ENCODE peak calls at places on chromosomes 1 and 21, in nine cellular contexts. G is transverse colon, C is stomach, W is tibial nerve, P is H1, I is A549, D is sigmoid colon, T is HepG2, M is esophagus muscularis mucosa. J is an unnamed sample.

GRCh38 chr1:36137776-36138175 is 11.5 kb downstream of the TRAPPC3 start:
- DNase-seq in G (no peak), C (no peak), W (no peak), P (no peak), I (no peak), D (no peak), T (no peak), M (no peak), J (no peak)

GRCh38 chr1:154669464-154670282 is 61.7 kb upstream of the ADAR start:
- DNase-seq in G (peak), C (peak), W (peak), P (peak), I (peak), D (peak), T (peak), M (no peak), J (peak)

GRCh38 chr21:29360799-29361765 is 62.4 kb downstream of the BACH1 start:
- DNase-seq in G (no peak), C (no peak), W (no peak), P (no peak), I (no peak), D (no peak), T (no peak), M (no peak), J (no peak)

GRCh38 chr1:10633416-10633815 is 158.7 kb downstream of the PEX14 start:
- DNase-seq in G (no peak), C (no peak), W (no peak), P (no peak), I (no peak), D (peak), T (no peak), M (no peak), J (no peak)

GRCh38 chr1:245997471-245998258 is 509.4 kb downstream of the SMYD3 start:
- DNase-seq in G (no peak), C (peak), W (no peak), P (no peak), I (no peak), D (no peak), T (no peak), M (no peak), J (no peak)

GRCh38 chr21:46265736-46266525 is 19.5 kb downstream of the MCM3AP start:
- DNase-seq in G (no peak), C (no peak), W (no peak), P (no peak), I (no peak), D (no peak), T (no peak), M (no peak), J (no peak)

GRCh38 chr21:15170614-15171013 is 105.8 kb upstream of the NRIP1 start:
- DNase-seq in G (no peak), C (no peak), W (no peak), P (no peak), I (no peak), D (no peak), T (no peak), M (no peak), J (no peak)

GRCh38 chr1:201696217-201696761 is 132.7 kb upstream of the IPO9 start:
- DNase-seq in G (peak), C (peak), W (peak), P (no peak), I (no peak), D (peak), T (no peak), M (peak), J (peak)

GRCh38 chr1:179941439-179941838 is 13.2 kb upstream of the CEP350 start:
- DNase-seq in G (no peak), C (no peak), W (no peak), P (no peak), I (no peak), D (no peak), T (no peak), M (no peak), J (no peak)

GRCh38 chr1:243254233-243254926 is 701 bp downstream of the CEP170 start:
- DNase-seq in G (peak), C (peak), W (peak), P (no peak), I (peak), D (peak), T (peak), M (peak), J (peak)

GRCh38 chr1:180247580-180247979 is 17.5 kb downstream of the LHX4 start:
- DNase-seq in G (no peak), C (no peak), W (no peak), P (no peak), I (no peak), D (peak), T (no peak), M (no peak), J (no peak)

GRCh38 chr21:21102874-21103273 is 104.7 kb downstream of the NCAM2 start:
- DNase-seq in G (no peak), C (no peak), W (no peak), P (no peak), I (no peak), D (no peak), T (no peak), M (no peak), J (no peak)

GRCh38 chr1:8078176-8078671 is 52.1 kb upstream of the ERRFI1 start:
- DNase-seq in G (no peak), C (no peak), W (no peak), P (no peak), I (no peak), D (no peak), T (peak), M (no peak), J (no peak)
- TF ChIP-seq EP300 in G (no peak), C (no peak), W (no peak), P (no peak), I (no peak), D (no peak), T (no peak), M (peak), J (no peak)

DNA sequence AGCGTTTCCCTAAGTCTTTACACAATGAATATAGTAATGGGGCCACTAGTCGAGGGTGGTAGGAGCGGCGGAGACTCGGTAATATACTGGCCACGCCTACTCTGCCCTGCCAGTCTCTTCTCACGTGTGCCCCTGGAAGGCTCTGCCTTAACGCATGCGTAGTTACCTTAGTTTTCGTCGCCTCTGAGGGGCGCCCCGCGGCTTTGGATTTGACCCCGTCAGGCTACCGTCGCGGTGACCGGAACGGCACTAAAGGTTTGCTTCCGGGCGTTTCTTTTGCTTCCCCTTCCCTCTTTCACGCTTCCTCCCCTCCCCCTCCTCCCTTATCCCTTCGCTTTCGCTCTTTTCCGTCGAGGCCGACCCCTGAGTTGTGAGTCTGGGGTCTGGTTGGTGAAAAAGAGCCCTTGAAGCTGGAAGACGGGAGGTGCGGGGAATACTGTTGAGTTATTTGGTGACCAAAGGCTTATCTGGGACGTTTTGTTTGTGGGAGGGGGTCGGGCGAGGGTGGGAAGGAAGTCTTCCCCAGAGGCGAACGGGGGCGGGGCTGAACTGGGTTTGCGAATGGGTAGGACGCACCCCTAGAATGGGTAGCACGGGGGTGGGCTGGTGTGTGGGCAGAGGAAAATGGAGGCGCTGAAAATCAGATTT is at the start of gene SETDB1:
- DNase-seq in G (peak), C (peak), W (peak), P (peak), I (peak), D (peak), T (peak), M (peak), J (peak)
- TF ChIP-seq POLR2A in G (peak), C (no peak), W (no peak), P (peak), I (peak), D (no peak), T (peak), M (no peak), J (no peak)

GRCh38 chr1:215111916-215112315 is 29.4 kb downstream of the KCNK2 start:
- DNase-seq in G (no peak), C (no peak), W (no peak), P (no peak), I (no peak), D (no peak), T (no peak), M (no peak), J (no peak)
- TF ChIP-seq EP300 in G (no peak), C (no peak), W (no peak), P (no peak), I (no peak), D (no peak), T (no peak), M (no peak), J (no peak)

DNA sequence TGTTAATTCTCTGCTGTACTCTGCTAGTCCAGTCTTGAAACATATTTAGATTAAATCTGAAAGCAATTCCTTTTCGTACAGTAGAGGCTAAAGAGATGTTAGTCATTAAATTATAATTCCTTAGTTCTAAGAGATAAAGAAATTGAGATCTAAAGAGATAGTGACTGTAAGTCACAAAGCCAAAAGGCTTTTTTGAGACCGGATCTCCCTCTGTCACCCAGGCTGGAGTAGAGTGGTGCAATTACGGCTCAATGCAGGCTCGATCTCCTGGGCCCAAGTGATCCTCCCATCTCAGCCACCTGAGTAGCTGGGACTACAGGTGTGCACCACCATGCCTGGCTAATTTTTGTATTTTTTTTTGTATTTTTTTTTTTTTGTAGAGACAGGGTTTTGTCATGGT is 64.7 kb downstream of the TPR start:
- DNase-seq in G (no peak), C (no peak), W (no peak), P (no peak), I (no peak), D (no peak), T (no peak), M (no peak), J (no peak)
- TF ChIP-seq POLR2A in G (no peak), C (no peak), W (no peak), P (no peak), I (no peak), D (no peak), T (no peak), M (no peak), J (no peak)

DNA sequence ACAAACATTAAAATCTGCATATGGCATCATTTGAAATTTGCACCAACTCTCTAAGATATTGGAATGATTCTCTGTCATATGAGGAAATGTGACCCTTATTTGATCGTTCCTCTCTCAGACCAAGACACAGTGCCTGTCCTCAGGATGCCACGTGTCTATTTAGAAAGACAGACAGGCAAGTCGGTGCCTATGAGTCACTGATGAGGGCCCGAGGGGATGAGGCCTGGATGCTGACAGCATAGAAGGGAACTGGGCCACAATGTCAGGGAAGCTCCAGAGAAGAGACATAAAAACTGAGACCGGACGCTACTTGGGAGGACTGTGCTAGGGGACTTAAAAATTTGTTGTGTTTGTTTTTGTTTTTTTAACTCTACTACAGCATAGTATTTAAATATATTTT is 32.4 kb downstream of the NMNAT2 start:
- DNase-seq in G (no peak), C (no peak), W (no peak), P (no peak), I (no peak), D (no peak), T (no peak), M (no peak), J (no peak)
- TF ChIP-seq EP300 in G (no peak), C (no peak), W (no peak), P (no peak), I (no peak), D (no peak), T (no peak), M (no peak), J (no peak)

GRCh38 chr1:186292875-186293274 is 82.2 kb downstream of the TPR start:
- DNase-seq in G (no peak), C (no peak), W (no peak), P (no peak), I (no peak), D (no peak), T (no peak), M (no peak), J (no peak)

GRCh38 chr1:186298851-186299250 is 76.2 kb downstream of the TPR start:
- DNase-seq in G (no peak), C (no peak), W (no peak), P (no peak), I (no peak), D (no peak), T (no peak), M (no peak), J (no peak)

GRCh38 chr1:186297439-186297838 is 77.6 kb downstream of the TPR start:
- DNase-seq in G (no peak), C (no peak), W (no peak), P (no peak), I (no peak), D (no peak), T (no peak), M (no peak), J (no peak)

GRCh38 chr1:186301448-186301847 is 73.6 kb downstream of the TPR start:
- DNase-seq in G (no peak), C (no peak), W (no peak), P (no peak), I (no peak), D (no peak), T (no peak), M (no peak), J (no peak)

GRCh38 chr1:186295980-186296379 is 79.1 kb downstream of the TPR start:
- DNase-seq in G (no peak), C (no peak), W (no peak), P (no peak), I (no peak), D (no peak), T (peak), M (no peak), J (no peak)
- TF ChIP-seq POLR2A in G (no peak), C (no peak), W (no peak), P (no peak), I (no peak), D (no peak), T (no peak), M (no peak), J (no peak)

DNA sequence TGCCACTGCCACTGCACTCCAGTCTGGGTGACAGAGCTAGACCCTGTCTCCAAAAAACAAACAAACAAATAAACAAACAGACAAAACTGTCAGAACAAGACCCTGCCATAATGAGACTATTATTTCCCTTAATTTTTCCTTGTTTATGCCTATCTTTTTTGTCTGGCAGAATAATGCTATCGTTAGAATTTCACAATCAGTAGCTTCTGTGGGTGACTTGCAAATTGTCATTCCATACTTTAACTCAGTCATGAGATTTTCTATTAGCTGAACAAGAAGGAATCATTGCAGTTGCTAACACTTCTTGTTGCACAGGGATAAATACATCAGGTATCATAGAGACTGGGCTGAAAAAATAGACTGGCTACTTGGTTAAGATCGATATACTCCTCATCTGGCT is 7.6 kb upstream of the THEM4 start:
- DNase-seq in G (no peak), C (no peak), W (no peak), P (no peak), I (no peak), D (no peak), T (no peak), M (no peak), J (no peak)
- TF ChIP-seq EP300 in G (no peak), C (no peak), W (no peak), P (no peak), I (no peak), D (no peak), T (no peak), M (no peak), J (no peak)

GRCh38 chr1:184504012-184504694 is 117.3 kb downstream of the C1orf21 start:
- DNase-seq in G (no peak), C (no peak), W (no peak), P (no peak), I (no peak), D (no peak), T (no peak), M (no peak), J (no peak)
- TF ChIP-seq POLR2A in G (no peak), C (no peak), W (no peak), P (no peak), I (no peak), D (no peak), T (no peak), M (no peak), J (no peak)